ENCODE peak calls at places on chromosomes 1 and 21, in ten cellular contexts. A is CD8-positive, alpha-beta T cell; Y is PC-3; R is fibroblast of lung; Q is naive thymus-derived CD4-positive, alpha-beta T cell; O is Panc1; I is cardiac muscle cell; G is stomach; U is SK-N-SH; J is body of pancreas. P is an unnamed sample.
A peak's percentile ranks its signal among the peaks of the same experiment; 100 is the strongest.

GRCh38 chr21:42563261-42564045 is 49.8 kb downstream of the SLC37A1 start:
- DNase-seq in A (no peak), Y (no peak), R (no peak), Q (no peak), O (no peak), I (no peak), G (peak; percentile 23), U (no peak), J (no peak), P (no peak)

GRCh38 chr1:205543351-205544305 is 39.2 kb downstream of the CDK18 start:
- DNase-seq in A (no peak), Y (peak; percentile 99), R (peak; percentile 59), Q (no peak), O (peak; percentile 42), I (peak; percentile 95), G (peak; percentile 82), U (peak; percentile 78), J (peak; percentile 67), P (no peak)

GRCh38 chr1:60963167-60963909 is 119.0 kb upstream of the NFIA start:
- DNase-seq in A (no peak), Y (no peak), R (no peak), Q (no peak), O (no peak), I (no peak), G (no peak), U (no peak), J (no peak), P (no peak)

GRCh38 chr1:95953668-95954067 is 719.7 kb downstream of the RWDD3 start:
- DNase-seq in A (no peak), Y (no peak), R (no peak), Q (no peak), O (no peak), I (no peak), G (no peak), U (no peak), J (no peak), P (no peak)

GRCh38 chr1:230211436-230212145 is 144.6 kb downstream of the GALNT2 start:
- DNase-seq in A (no peak), Y (no peak), R (no peak), Q (no peak), O (no peak), I (no peak), G (no peak), U (no peak), J (no peak), P (peak; percentile 15)

GRCh38 chr1:83970119-83970518 is 28.8 kb downstream of the TTLL7 start:
- DNase-seq in A (no peak), Y (no peak), R (no peak), Q (no peak), O (no peak), I (no peak), G (no peak), U (no peak), J (no peak), P (no peak)

GRCh38 chr1:17207966-17208418 is 3.1 kb downstream of the PADI1 start:
- DNase-seq in A (peak; percentile 15), Y (peak; percentile 91), R (peak; percentile 35), Q (peak; percentile 13), O (peak; percentile 61), I (peak; percentile 64), G (no peak), U (no peak), J (no peak), P (no peak)

GRCh38 chr1:220991959-220992704 is 112.9 kb downstream of the HLX start:
- DNase-seq in A (no peak), Y (no peak), R (peak; percentile 85), Q (no peak), O (no peak), I (peak; percentile 35), G (no peak), U (peak; percentile 14), J (peak; percentile 9), P (no peak)

GRCh38 chr1:176032040-176032645 is 174.9 kb downstream of the COP1 start:
- DNase-seq in A (no peak), Y (peak; percentile 44), R (no peak), Q (no peak), O (no peak), I (no peak), G (no peak), U (no peak), J (no peak), P (no peak)

GRCh38 chr1:203381151-203381751 is 30.3 kb upstream of the FMOD start:
- DNase-seq in A (no peak), Y (no peak), R (no peak), Q (no peak), O (no peak), I (no peak), G (no peak), U (no peak), J (no peak), P (no peak)

GRCh38 chr1:112465122-112465521 is 43.6 kb upstream of the WNT2B start:
- DNase-seq in A (no peak), Y (no peak), R (peak; percentile 31), Q (no peak), O (no peak), I (peak; percentile 42), G (no peak), U (no peak), J (no peak), P (no peak)

GRCh38 chr1:209038316-209038715 is 545.2 kb upstream of the CAMK1G start:
- DNase-seq in A (no peak), Y (peak; percentile 35), R (no peak), Q (no peak), O (no peak), I (no peak), G (no peak), U (no peak), J (no peak), P (no peak)

GRCh38 chr1:243447342-243447741 is 191.5 kb downstream of the SDCCAG8 start:
- DNase-seq in A (no peak), Y (peak; percentile 42), R (peak; percentile 72), Q (peak; percentile 28), O (no peak), I (peak; percentile 62), G (peak; percentile 39), U (no peak), J (no peak), P (peak; percentile 77)

GRCh38 chr1:214127705-214128104 is 139.9 kb downstream of the PROX1 start:
- DNase-seq in A (no peak), Y (no peak), R (no peak), Q (no peak), O (no peak), I (no peak), G (no peak), U (no peak), J (no peak), P (no peak)

GRCh38 chr1:212700892-212701819 is 1.5 kb upstream of the BATF3 start:
- DNase-seq in A (no peak), Y (peak; percentile 54), R (peak; percentile 58), Q (peak; percentile 20), O (peak; percentile 15), I (peak; percentile 66), G (peak; percentile 39), U (peak; percentile 65), J (peak; percentile 44), P (no peak)

GRCh38 chr1:37288900-37289299 is 185.5 kb upstream of the ZC3H12A start:
- DNase-seq in A (no peak), Y (no peak), R (no peak), Q (no peak), O (no peak), I (no peak), G (no peak), U (no peak), J (no peak), P (no peak)

GRCh38 chr21:25366116-25366515 is 241.2 kb downstream of the MRPL39 start:
- DNase-seq in A (no peak), Y (no peak), R (no peak), Q (no peak), O (no peak), I (no peak), G (no peak), U (no peak), J (no peak), P (no peak)

GRCh38 chr1:47568763-47569162 is 130.9 kb downstream of the FOXD2 start:
- DNase-seq in A (no peak), Y (no peak), R (no peak), Q (no peak), O (no peak), I (no peak), G (no peak), U (peak; percentile 62), J (no peak), P (no peak)

GRCh38 chr1:219099307-219099706 is 74.4 kb upstream of the LYPLAL1 start:
- DNase-seq in A (no peak), Y (no peak), R (no peak), Q (no peak), O (no peak), I (no peak), G (no peak), U (no peak), J (no peak), P (no peak)
- H3K4me3 ChIP-seq in A (no peak overlapping the region), Y (no peak overlapping the region), R (no peak overlapping the region), Q (no peak overlapping the region), O (no peak overlapping the region), I (no peak overlapping the region), G (no peak overlapping the region), U (no peak overlapping the region), J (no peak overlapping the region), P (no peak overlapping the region)

DNA sequence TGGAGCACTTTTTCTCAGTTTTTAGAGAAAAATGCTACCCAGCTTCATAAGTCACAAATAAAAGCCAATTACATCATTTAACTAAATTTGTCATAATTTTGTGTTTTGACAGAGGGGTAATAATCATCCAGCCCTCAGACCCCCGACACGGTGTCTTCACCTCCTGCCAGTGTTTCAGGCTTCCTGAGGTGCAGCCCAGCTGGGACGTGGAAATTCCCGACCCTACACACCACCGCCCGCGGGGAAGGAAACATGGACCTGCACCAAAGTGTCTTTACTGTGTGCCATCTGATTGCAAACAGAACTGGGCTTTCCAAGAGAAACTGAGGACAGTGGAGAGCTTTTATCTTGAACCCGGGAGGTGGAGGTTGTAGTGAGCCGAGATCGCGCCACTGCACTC is 7.7 kb upstream of the INAVA start:
- DNase-seq in A (no peak), Y (no peak), R (no peak), Q (no peak), O (no peak), I (no peak), G (no peak), U (no peak), J (no peak), P (no peak)
- H3K9me3 ChIP-seq in A (no peaks in the 10 kb centered on the region), Y (no peaks in the 10 kb centered on the region), R (no peaks in the 10 kb centered on the region), Q (no peaks in the 10 kb centered on the region), O (no peaks in the 10 kb centered on the region), I (no peaks in the 10 kb centered on the region), G (no peaks in the 10 kb centered on the region), U (no peaks in the 10 kb centered on the region), J (no peaks in the 10 kb centered on the region), P (no peaks in the 10 kb centered on the region)

DNA sequence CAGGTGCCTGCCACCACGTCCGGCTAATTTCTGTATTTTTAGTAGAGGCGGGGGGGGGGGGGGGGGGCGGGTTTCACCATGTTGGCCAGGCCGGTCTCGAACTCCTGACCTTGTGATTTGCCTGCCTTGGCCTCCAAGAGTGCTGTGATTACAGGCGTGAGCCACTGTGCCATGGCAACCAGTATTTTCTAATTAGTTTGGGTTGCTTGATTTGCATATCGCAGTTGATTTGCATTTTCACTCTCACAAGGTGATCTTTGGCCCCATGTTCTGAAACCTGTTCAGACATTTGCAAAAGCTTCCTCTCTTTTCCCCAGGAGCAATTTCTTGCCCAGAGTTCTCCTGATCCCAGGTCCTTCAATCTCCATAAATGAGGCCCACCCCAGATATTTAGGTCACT is 1.7 kb downstream of the TOR3A start:
- DNase-seq in A (no peak), Y (no peak), R (no peak), Q (no peak), O (no peak), I (no peak), G (no peak), U (no peak), J (no peak), P (peak; percentile 20)
- H3K4me3 ChIP-seq in A (no peak overlapping the region), Y (peak overlapping the region; percentile 84), R (no peak overlapping the region), Q (no peak overlapping the region), O (peak overlapping the region; percentile 74), I (no peak overlapping the region), G (no peak overlapping the region), U (no peak overlapping the region), J (no peak overlapping the region), P (peak overlapping the region; percentile 37)

GRCh38 chr21:40563845-40564717 is 282.9 kb downstream of the DSCAM start:
- DNase-seq in A (no peak), Y (no peak), R (no peak), Q (no peak), O (no peak), I (no peak), G (no peak), U (no peak), J (no peak), P (no peak)
- H3K9me3 ChIP-seq in A (no peaks in the 10 kb centered on the region), Y (no peaks in the 10 kb centered on the region), R (no peaks in the 10 kb centered on the region), Q (no peaks in the 10 kb centered on the region), O (no peaks in the 10 kb centered on the region), I (no peaks in the 10 kb centered on the region), G (no peaks in the 10 kb centered on the region), U (no peaks in the 10 kb centered on the region), J (no peaks in the 10 kb centered on the region), P (peaks cover 19% of the 10 kb centered on the region)

P was measured in CD4-positive, CD25-positive, alpha-beta regulatory T cell.